ENCODE peak calls at places on chromosome 3, in seven cellular contexts. One of them, this sample, is unnamed.

GRCh38 chr3:181808053-181808452 is 96.3 kb downstream of the SOX2 start:
- DNase-seq in K562: no peak
- DNase-seq in HepG2: no peak
- DNase-seq in H1: no peak
- DNase-seq in SK-N-SH: no peak
- DNase-seq in HCT116: no peak
- DNase-seq in GM12878: no peak
- DNase-seq in this sample: no peak

GRCh38 chr3:30098206-30098605 is 508.2 kb upstream of the TGFBR2 start:
- DNase-seq in K562: no peak
- DNase-seq in HepG2: no peak
- DNase-seq in H1: no peak
- DNase-seq in SK-N-SH: no peak
- DNase-seq in HCT116: no peak
- DNase-seq in GM12878: no peak
- DNase-seq in this sample: no peak

GRCh38 chr3:32613183-32613582 is 42.5 kb upstream of the DYNC1LI1 start:
- DNase-seq in K562: no peak
- DNase-seq in HepG2: no peak
- DNase-seq in H1: no peak
- DNase-seq in SK-N-SH: no peak
- DNase-seq in HCT116: no peak
- DNase-seq in GM12878: no peak
- DNase-seq in this sample: no peak

GRCh38 chr3:121749276-121750086 is at the start of gene GOLGB1:
- DNase-seq in K562: peak; percentile 90
- DNase-seq in HepG2: peak; percentile 100
- DNase-seq in H1: peak; percentile 92
- DNase-seq in SK-N-SH: peak; percentile 89
- DNase-seq in HCT116: peak; percentile 99
- DNase-seq in GM12878: peak; percentile 100
- DNase-seq in this sample: peak; percentile 100

GRCh38 chr3:15081960-15082664 is 16.8 kb downstream of the RBSN start:
- DNase-seq in K562: no peak
- DNase-seq in HepG2: no peak
- DNase-seq in H1: no peak
- DNase-seq in SK-N-SH: no peak
- DNase-seq in HCT116: no peak
- DNase-seq in GM12878: no peak
- DNase-seq in this sample: no peak

GRCh38 chr3:135896613-135897012 is 68.9 kb upstream of the PPP2R3A start:
- DNase-seq in K562: no peak
- DNase-seq in HepG2: no peak
- DNase-seq in H1: no peak
- DNase-seq in SK-N-SH: no peak
- DNase-seq in HCT116: no peak
- DNase-seq in GM12878: no peak
- DNase-seq in this sample: no peak

GRCh38 chr3:113758389-113759029 is 11.7 kb downstream of the ATP6V1A start:
- DNase-seq in K562: no peak
- DNase-seq in HepG2: no peak
- DNase-seq in H1: no peak
- DNase-seq in SK-N-SH: no peak
- DNase-seq in HCT116: no peak
- DNase-seq in GM12878: no peak
- DNase-seq in this sample: no peak

GRCh38 chr3:27643355-27643754 is 78.8 kb downstream of the EOMES start:
- DNase-seq in K562: no peak
- DNase-seq in HepG2: no peak
- DNase-seq in H1: no peak
- DNase-seq in SK-N-SH: no peak
- DNase-seq in HCT116: no peak
- DNase-seq in GM12878: no peak
- DNase-seq in this sample: no peak

GRCh38 chr3:194095464-194095863 is 40.5 kb upstream of the HES1 start:
- DNase-seq in K562: no peak
- DNase-seq in HepG2: peak; percentile 61
- DNase-seq in H1: no peak
- DNase-seq in SK-N-SH: peak; percentile 39
- DNase-seq in HCT116: no peak
- DNase-seq in GM12878: no peak
- DNase-seq in this sample: no peak

GRCh38 chr3:27201435-27201966 is 167.7 kb downstream of the NEK10 start:
- DNase-seq in K562: no peak
- DNase-seq in HepG2: no peak
- DNase-seq in H1: no peak
- DNase-seq in SK-N-SH: no peak
- DNase-seq in HCT116: no peak
- DNase-seq in GM12878: no peak
- DNase-seq in this sample: no peak

GRCh38 chr3:77254967-77255831 is 215.3 kb downstream of the ROBO2 start:
- DNase-seq in K562: peak; percentile 45
- DNase-seq in HepG2: peak; percentile 54
- DNase-seq in H1: peak; percentile 62
- DNase-seq in SK-N-SH: peak; percentile 65
- DNase-seq in HCT116: no peak
- DNase-seq in GM12878: no peak
- DNase-seq in this sample: peak; percentile 11

GRCh38 chr3:41907330-41908073 is 54.4 kb downstream of the ULK4 start:
- DNase-seq in K562: no peak
- DNase-seq in HepG2: no peak
- DNase-seq in H1: no peak
- DNase-seq in SK-N-SH: no peak
- DNase-seq in HCT116: no peak
- DNase-seq in GM12878: no peak
- DNase-seq in this sample: no peak

GRCh38 chr3:194556086-194557056 is 69.6 kb upstream of the ATP13A3 start:
- DNase-seq in K562: peak; percentile 55
- DNase-seq in HepG2: peak; percentile 30
- DNase-seq in H1: no peak
- DNase-seq in SK-N-SH: no peak
- DNase-seq in HCT116: no peak
- DNase-seq in GM12878: no peak
- DNase-seq in this sample: peak; percentile 63

GRCh38 chr3:169815590-169816150 is 3.0 kb upstream of the LRRC34 start:
- DNase-seq in K562: no peak
- DNase-seq in HepG2: no peak
- DNase-seq in H1: no peak
- DNase-seq in SK-N-SH: no peak
- DNase-seq in HCT116: no peak
- DNase-seq in GM12878: no peak
- DNase-seq in this sample: no peak

GRCh38 chr3:169812124-169812843 is 386 bp upstream of the LRRIQ4 start:
- DNase-seq in K562: no peak
- DNase-seq in HepG2: no peak
- DNase-seq in H1: peak; percentile 81
- DNase-seq in SK-N-SH: peak; percentile 87
- DNase-seq in HCT116: no peak
- DNase-seq in GM12878: peak; percentile 5
- DNase-seq in this sample: no peak

GRCh38 chr3:169813757-169814517 is 1.2 kb upstream of the LRRC34 start:
- DNase-seq in K562: no peak
- DNase-seq in HepG2: peak; percentile 33
- DNase-seq in H1: peak; percentile 68
- DNase-seq in SK-N-SH: no peak
- DNase-seq in HCT116: no peak
- DNase-seq in GM12878: peak; percentile 83
- DNase-seq in this sample: peak; percentile 65

GRCh38 chr3:169811606-169812123 is 1.0 kb upstream of the LRRIQ4 start:
- DNase-seq in K562: no peak
- DNase-seq in HepG2: no peak
- DNase-seq in H1: no peak
- DNase-seq in SK-N-SH: no peak
- DNase-seq in HCT116: no peak
- DNase-seq in GM12878: no peak
- DNase-seq in this sample: no peak

DNA sequence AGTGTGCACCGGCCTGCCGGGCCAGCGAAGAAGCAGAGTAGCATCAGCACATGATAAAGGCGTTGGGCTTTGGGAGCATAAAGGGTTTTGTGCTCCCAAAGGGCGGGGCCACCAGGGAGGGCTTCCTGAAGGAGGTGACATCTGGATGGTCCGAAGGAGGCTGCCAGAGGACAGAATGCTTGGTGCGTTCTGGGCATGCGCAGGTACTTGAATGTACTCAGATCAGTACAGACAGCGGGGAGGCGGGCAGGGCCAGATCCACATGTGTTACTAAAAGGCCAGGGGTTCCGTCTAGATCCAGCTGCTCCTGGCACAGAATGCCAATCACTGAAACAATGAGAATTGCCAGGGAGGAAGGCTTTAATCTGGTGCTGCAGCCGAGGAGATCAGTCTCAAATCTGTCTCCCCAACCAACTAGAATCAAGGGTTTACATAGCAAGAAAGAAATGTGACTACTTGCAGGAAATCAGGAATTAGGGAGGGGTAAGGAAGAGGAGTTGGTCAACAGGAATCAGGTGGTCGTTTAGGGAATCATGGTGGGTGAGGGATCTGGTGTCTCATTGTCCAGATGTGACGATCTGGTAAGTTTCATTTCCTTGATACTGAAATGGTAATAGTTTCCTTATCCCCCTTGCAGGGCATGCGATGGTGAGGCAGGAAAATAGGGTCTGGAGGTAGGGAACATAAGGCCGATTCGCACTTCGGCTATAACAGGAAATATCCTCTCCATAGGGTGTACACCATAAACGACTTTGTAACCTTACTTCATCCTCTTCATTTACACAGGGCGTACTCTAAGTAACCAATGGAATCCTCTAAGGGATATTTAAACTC is at the start of the genes LRRC34 and LRRIQ4:
- DNase-seq in K562: no peak
- DNase-seq in HepG2: no peak
- DNase-seq in H1: no peak
- DNase-seq in SK-N-SH: peak; percentile 86
- DNase-seq in HCT116: no peak
- DNase-seq in GM12878: peak; percentile 44
- DNase-seq in this sample: no peak
- TF ChIP-seq JUND in K562: no peak
- TF ChIP-seq JUND in HepG2: no peak
- TF ChIP-seq JUND in H1: no peak
- TF ChIP-seq JUND in SK-N-SH: no peak
- TF ChIP-seq JUND in HCT116: no peak
- TF ChIP-seq JUND in GM12878: no peak
- TF ChIP-seq JUND in this sample: no peak

GRCh38 chr3:131072099-131072559 is 45.5 kb downstream of the NEK11 start:
- DNase-seq in K562: peak; percentile 20
- DNase-seq in HepG2: no peak
- DNase-seq in H1: no peak
- DNase-seq in SK-N-SH: no peak
- DNase-seq in HCT116: no peak
- DNase-seq in GM12878: no peak
- DNase-seq in this sample: no peak
- TF ChIP-seq JUND in K562: peak; percentile 74
- TF ChIP-seq JUND in HepG2: no peak
- TF ChIP-seq JUND in H1: no peak
- TF ChIP-seq JUND in SK-N-SH: peak; percentile 2
- TF ChIP-seq JUND in HCT116: no peak
- TF ChIP-seq JUND in GM12878: no peak
- TF ChIP-seq JUND in this sample: no peak

GRCh38 chr3:140505256-140505655 is 172.6 kb upstream of the TRIM42 start:
- DNase-seq in K562: no peak
- DNase-seq in HepG2: no peak
- DNase-seq in H1: no peak
- DNase-seq in SK-N-SH: peak; percentile 41
- DNase-seq in HCT116: no peak
- DNase-seq in GM12878: peak; percentile 33
- DNase-seq in this sample: peak; percentile 60

GRCh38 chr3:140508545-140508944 is 169.3 kb upstream of the TRIM42 start:
- DNase-seq in K562: no peak
- DNase-seq in HepG2: no peak
- DNase-seq in H1: no peak
- DNase-seq in SK-N-SH: no peak
- DNase-seq in HCT116: no peak
- DNase-seq in GM12878: no peak
- DNase-seq in this sample: no peak

GRCh38 chr3:140509534-140509933 is 168.3 kb upstream of the TRIM42 start:
- DNase-seq in K562: no peak
- DNase-seq in HepG2: no peak
- DNase-seq in H1: no peak
- DNase-seq in SK-N-SH: no peak
- DNase-seq in HCT116: no peak
- DNase-seq in GM12878: no peak
- DNase-seq in this sample: no peak

GRCh38 chr3:140501770-140502364 is 176.0 kb upstream of the TRIM42 start:
- DNase-seq in K562: no peak
- DNase-seq in HepG2: no peak
- DNase-seq in H1: no peak
- DNase-seq in SK-N-SH: no peak
- DNase-seq in HCT116: no peak
- DNase-seq in GM12878: no peak
- DNase-seq in this sample: no peak

DNA sequence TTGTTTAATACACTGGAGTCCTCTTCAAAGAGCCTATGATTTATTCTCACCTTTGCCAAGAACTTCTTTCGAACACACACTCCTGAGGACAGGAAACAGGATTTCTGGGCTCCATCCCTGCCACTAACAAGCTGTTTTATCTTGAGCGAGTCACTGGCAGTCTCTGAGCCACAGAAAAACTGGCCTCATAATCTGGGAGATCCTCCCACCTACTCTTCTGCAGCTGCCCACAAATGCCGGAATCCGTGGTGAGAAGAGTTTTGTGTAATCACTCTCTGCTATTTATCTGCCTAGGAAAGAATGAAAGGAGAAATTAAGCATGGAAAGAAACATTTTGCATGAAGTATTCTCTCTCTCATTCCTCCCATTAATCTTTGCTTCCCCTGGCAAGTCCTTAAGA is 172.0 kb upstream of the TRIM42 start:
- DNase-seq in K562: no peak
- DNase-seq in HepG2: no peak
- DNase-seq in H1: no peak
- DNase-seq in SK-N-SH: no peak
- DNase-seq in HCT116: no peak
- DNase-seq in GM12878: no peak
- DNase-seq in this sample: no peak
- TF ChIP-seq JUND in K562: no peak
- TF ChIP-seq JUND in HepG2: no peak
- TF ChIP-seq JUND in H1: no peak
- TF ChIP-seq JUND in SK-N-SH: no peak
- TF ChIP-seq JUND in HCT116: no peak
- TF ChIP-seq JUND in GM12878: no peak
- TF ChIP-seq JUND in this sample: no peak

GRCh38 chr3:127458698-127459097 is 131.8 kb downstream of the TPRA1 start:
- DNase-seq in K562: peak; percentile 57
- DNase-seq in HepG2: no peak
- DNase-seq in H1: peak; percentile 92
- DNase-seq in SK-N-SH: no peak
- DNase-seq in HCT116: no peak
- DNase-seq in GM12878: no peak
- DNase-seq in this sample: peak; percentile 41
- TF ChIP-seq JUND in K562: no peak
- TF ChIP-seq JUND in HepG2: no peak
- TF ChIP-seq JUND in H1: no peak
- TF ChIP-seq JUND in SK-N-SH: no peak
- TF ChIP-seq JUND in HCT116: no peak
- TF ChIP-seq JUND in GM12878: no peak
- TF ChIP-seq JUND in this sample: no peak

GRCh38 chr3:114848087-114848486 is 299.0 kb downstream of the ZBTB20 start:
- DNase-seq in K562: no peak
- DNase-seq in HepG2: no peak
- DNase-seq in H1: no peak
- DNase-seq in SK-N-SH: no peak
- DNase-seq in HCT116: no peak
- DNase-seq in GM12878: no peak
- DNase-seq in this sample: no peak
- TF ChIP-seq JUND in K562: no peak
- TF ChIP-seq JUND in HepG2: no peak
- TF ChIP-seq JUND in H1: no peak
- TF ChIP-seq JUND in SK-N-SH: no peak
- TF ChIP-seq JUND in HCT116: no peak
- TF ChIP-seq JUND in GM12878: no peak
- TF ChIP-seq JUND in this sample: no peak